ENCODE peak calls at places on chromosome 15, in six cellular contexts. One of them, this sample, is unnamed.

GRCh38 chr15:55237219-55238130 is 40.7 kb upstream of the RSL24D1 start:
- DNase-seq in H1: no peak
- DNase-seq in HepG2: no peak
- DNase-seq in K562: peak; percentile 87
- DNase-seq in HCT116: no peak
- DNase-seq in GM12878: no peak
- DNase-seq in this sample: no peak

GRCh38 chr15:27679621-27680521 is 419.2 kb downstream of the OCA2 start:
- DNase-seq in HCT116: no peak
- DNase-seq in K562: no peak
- DNase-seq in GM12878: no peak
- DNase-seq in H1: no peak
- DNase-seq in HepG2: no peak
- DNase-seq in this sample: peak; percentile 13

GRCh38 chr15:42121667-42122066 is 27.3 kb upstream of the PLA2G4D start:
- DNase-seq in GM12878: no peak
- DNase-seq in K562: no peak
- DNase-seq in HepG2: no peak
- DNase-seq in HCT116: no peak
- DNase-seq in H1: no peak
- DNase-seq in this sample: no peak

GRCh38 chr15:69118089-69118488 is 42.3 kb upstream of the GLCE start:
- DNase-seq in HCT116: no peak
- DNase-seq in K562: no peak
- DNase-seq in HepG2: no peak
- DNase-seq in GM12878: no peak
- DNase-seq in H1: no peak
- DNase-seq in this sample: no peak

GRCh38 chr15:42973114-42973513 is 52.5 kb upstream of the TTBK2 start:
- DNase-seq in HCT116: no peak
- DNase-seq in H1: no peak
- DNase-seq in GM12878: no peak
- DNase-seq in HepG2: no peak
- DNase-seq in K562: no peak
- DNase-seq in this sample: no peak

GRCh38 chr15:45276851-45277250 is 24.8 kb downstream of the SLC28A2 start:
- DNase-seq in HCT116: no peak
- DNase-seq in K562: peak; percentile 31
- DNase-seq in HepG2: peak; percentile 50
- DNase-seq in H1: no peak
- DNase-seq in GM12878: peak; percentile 11
- DNase-seq in this sample: no peak

GRCh38 chr15:84603630-84604379 is 3.0 kb downstream of the ZSCAN2 start:
- DNase-seq in HCT116: no peak
- DNase-seq in GM12878: no peak
- DNase-seq in HepG2: no peak
- DNase-seq in K562: no peak
- DNase-seq in H1: peak; percentile 61
- DNase-seq in this sample: peak; percentile 83

GRCh38 chr15:45399381-45400212 is 21.3 kb upstream of the GATM start:
- DNase-seq in GM12878: no peak
- DNase-seq in H1: no peak
- DNase-seq in HepG2: peak; percentile 65
- DNase-seq in HCT116: peak; percentile 60
- DNase-seq in K562: peak; percentile 53
- DNase-seq in this sample: no peak

GRCh38 chr15:75776075-75776443 is 63.4 kb upstream of the CSPG4 start:
- DNase-seq in K562: peak; percentile 52
- DNase-seq in HepG2: peak; percentile 64
- DNase-seq in HCT116: peak; percentile 10
- DNase-seq in H1: no peak
- DNase-seq in GM12878: no peak
- DNase-seq in this sample: peak; percentile 43

GRCh38 chr15:99438691-99439523 is 126.9 kb upstream of the MEF2A start:
- DNase-seq in H1: peak; percentile 45
- DNase-seq in HCT116: no peak
- DNase-seq in HepG2: no peak
- DNase-seq in K562: no peak
- DNase-seq in GM12878: no peak
- DNase-seq in this sample: no peak

GRCh38 chr15:93245616-93246122 is 156.7 kb upstream of the RGMA start:
- DNase-seq in HepG2: no peak
- DNase-seq in H1: no peak
- DNase-seq in K562: no peak
- DNase-seq in HCT116: no peak
- DNase-seq in GM12878: no peak
- DNase-seq in this sample: no peak

GRCh38 chr15:68729789-68730201 is 90.9 kb downstream of the ANP32A start:
- DNase-seq in K562: no peak
- DNase-seq in HCT116: no peak
- DNase-seq in HepG2: no peak
- DNase-seq in GM12878: no peak
- DNase-seq in H1: no peak
- DNase-seq in this sample: no peak

GRCh38 chr15:73873889-73874511 is 636 bp downstream of the TBC1D21 start:
- DNase-seq in H1: no peak
- DNase-seq in GM12878: no peak
- DNase-seq in HepG2: peak; percentile 52
- DNase-seq in HCT116: peak; percentile 54
- DNase-seq in K562: peak; percentile 68
- DNase-seq in this sample: peak; percentile 52

GRCh38 chr15:28005004-28005527 is 94.0 kb downstream of the OCA2 start:
- DNase-seq in H1: no peak
- DNase-seq in K562: no peak
- DNase-seq in HCT116: no peak
- DNase-seq in HepG2: no peak
- DNase-seq in GM12878: no peak
- DNase-seq in this sample: no peak

GRCh38 chr15:98614681-98615080 is 33.7 kb upstream of the IGF1R start:
- DNase-seq in GM12878: no peak
- DNase-seq in HCT116: no peak
- DNase-seq in HepG2: no peak
- DNase-seq in H1: no peak
- DNase-seq in K562: no peak
- DNase-seq in this sample: no peak

GRCh38 chr15:67781907-67782559 is 43.3 kb upstream of the SKOR1 start:
- DNase-seq in K562: no peak
- DNase-seq in GM12878: no peak
- DNase-seq in HCT116: no peak
- DNase-seq in HepG2: no peak
- DNase-seq in H1: no peak
- DNase-seq in this sample: no peak

GRCh38 chr15:31463521-31464102 is 137.0 kb downstream of the KLF13 start:
- DNase-seq in K562: no peak
- DNase-seq in GM12878: no peak
- DNase-seq in HepG2: no peak
- DNase-seq in HCT116: no peak
- DNase-seq in H1: no peak
- DNase-seq in this sample: no peak

DNA sequence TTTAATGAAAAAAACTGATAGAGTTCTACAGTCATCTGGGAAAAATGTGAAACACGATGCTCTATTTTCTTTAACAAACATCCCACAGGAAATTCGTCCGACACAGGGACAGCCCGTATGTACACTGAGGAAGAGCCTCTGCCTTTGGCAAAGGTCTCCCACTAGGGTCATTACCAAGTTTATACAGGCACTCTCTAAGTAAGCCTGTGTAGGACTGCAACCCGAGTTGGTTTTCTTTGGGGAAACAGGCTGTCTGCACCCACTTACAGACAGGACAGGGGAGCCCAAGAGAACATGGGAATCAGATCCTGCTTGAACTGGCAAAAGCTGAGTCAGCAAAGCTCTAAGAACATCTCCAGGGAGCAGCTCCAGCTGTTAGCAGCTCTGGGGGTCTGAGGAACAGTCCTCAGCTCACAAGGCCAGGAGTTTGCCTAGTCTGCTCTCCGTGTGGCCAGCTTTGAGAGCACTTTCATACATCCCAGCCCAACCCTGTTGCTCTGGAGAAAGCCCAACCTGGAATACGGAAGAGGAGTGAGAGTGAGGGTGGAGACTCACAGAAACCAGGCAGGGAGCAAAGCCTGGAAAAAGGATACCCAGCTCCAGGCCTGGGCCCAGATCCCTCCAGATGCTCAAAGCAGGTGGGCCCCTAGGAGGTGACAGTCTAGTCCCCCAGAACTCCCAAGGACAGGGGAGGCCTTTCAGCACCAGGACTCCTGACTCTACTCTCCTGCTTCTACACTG is 1.9 kb downstream of the TBC1D2B start:
- DNase-seq in HepG2: peak; percentile 68
- DNase-seq in GM12878: no peak
- DNase-seq in K562: no peak
- DNase-seq in H1: no peak
- DNase-seq in HCT116: no peak
- DNase-seq in this sample: peak; percentile 56
- TF ChIP-seq ZNF274 in HepG2: no peak
- TF ChIP-seq ZNF274 in GM12878: no peak
- TF ChIP-seq ZNF274 in K562: no peak
- TF ChIP-seq ZNF274 in H1: no peak
- TF ChIP-seq ZNF274 in HCT116: no peak
- TF ChIP-seq ZNF274 in this sample: no peak

DNA sequence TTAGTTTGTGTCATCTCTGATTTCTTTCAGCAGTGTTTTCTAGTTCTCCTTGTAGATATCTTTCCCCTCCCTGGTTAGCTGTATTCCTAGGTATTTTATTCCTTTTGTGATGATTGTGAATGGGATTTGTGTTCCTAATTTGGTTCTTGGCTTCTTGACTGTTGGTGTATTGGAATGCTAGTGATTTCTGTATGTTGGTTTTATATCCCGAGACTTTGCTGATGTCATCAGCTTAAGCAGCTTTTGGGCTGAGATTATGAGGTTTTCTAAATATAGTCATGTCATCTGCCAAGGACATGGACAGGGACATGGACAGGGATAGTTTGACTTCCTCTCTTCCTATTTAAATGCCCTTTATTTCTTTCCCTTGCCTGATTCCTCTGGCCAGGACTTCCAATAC is 35.8 kb downstream of the MYO9A start:
- DNase-seq in K562: no peak
- DNase-seq in HCT116: no peak
- DNase-seq in GM12878: no peak
- DNase-seq in H1: no peak
- DNase-seq in HepG2: no peak
- DNase-seq in this sample: no peak
- H3K9me3 ChIP-seq in K562: peaks cover 6% of the 10 kb centered on the region
- H3K9me3 ChIP-seq in HCT116: no peaks in the 10 kb centered on the region
- H3K9me3 ChIP-seq in GM12878: no peaks in the 10 kb centered on the region
- H3K9me3 ChIP-seq in H1: no peaks in the 10 kb centered on the region
- H3K9me3 ChIP-seq in HepG2: no peaks in the 10 kb centered on the region
- H3K9me3 ChIP-seq in this sample: peaks cover 10% of the 10 kb centered on the region

GRCh38 chr15:41024141-41024540 is 70.9 kb downstream of the CHAC1 start:
- DNase-seq in H1: no peak
- DNase-seq in HCT116: no peak
- DNase-seq in K562: no peak
- DNase-seq in HepG2: no peak
- DNase-seq in GM12878: no peak
- DNase-seq in this sample: no peak
- TF ChIP-seq ZNF274 in H1: no peak
- TF ChIP-seq ZNF274 in HCT116: no peak
- TF ChIP-seq ZNF274 in K562: no peak
- TF ChIP-seq ZNF274 in HepG2: no peak
- TF ChIP-seq ZNF274 in GM12878: no peak
- TF ChIP-seq ZNF274 in this sample: no peak

GRCh38 chr15:51724673-51725072 is 12.8 kb downstream of the LYSMD2 start:
- DNase-seq in HCT116: no peak
- DNase-seq in HepG2: no peak
- DNase-seq in H1: no peak
- DNase-seq in K562: no peak
- DNase-seq in GM12878: no peak
- DNase-seq in this sample: no peak
- H3K9me3 ChIP-seq in HCT116: no peaks in the 10 kb centered on the region
- H3K9me3 ChIP-seq in HepG2: no peaks in the 10 kb centered on the region
- H3K9me3 ChIP-seq in H1: no peaks in the 10 kb centered on the region
- H3K9me3 ChIP-seq in K562: no peaks in the 10 kb centered on the region
- H3K9me3 ChIP-seq in GM12878: no peaks in the 10 kb centered on the region
- H3K9me3 ChIP-seq in this sample: no peaks in the 10 kb centered on the region

DNA sequence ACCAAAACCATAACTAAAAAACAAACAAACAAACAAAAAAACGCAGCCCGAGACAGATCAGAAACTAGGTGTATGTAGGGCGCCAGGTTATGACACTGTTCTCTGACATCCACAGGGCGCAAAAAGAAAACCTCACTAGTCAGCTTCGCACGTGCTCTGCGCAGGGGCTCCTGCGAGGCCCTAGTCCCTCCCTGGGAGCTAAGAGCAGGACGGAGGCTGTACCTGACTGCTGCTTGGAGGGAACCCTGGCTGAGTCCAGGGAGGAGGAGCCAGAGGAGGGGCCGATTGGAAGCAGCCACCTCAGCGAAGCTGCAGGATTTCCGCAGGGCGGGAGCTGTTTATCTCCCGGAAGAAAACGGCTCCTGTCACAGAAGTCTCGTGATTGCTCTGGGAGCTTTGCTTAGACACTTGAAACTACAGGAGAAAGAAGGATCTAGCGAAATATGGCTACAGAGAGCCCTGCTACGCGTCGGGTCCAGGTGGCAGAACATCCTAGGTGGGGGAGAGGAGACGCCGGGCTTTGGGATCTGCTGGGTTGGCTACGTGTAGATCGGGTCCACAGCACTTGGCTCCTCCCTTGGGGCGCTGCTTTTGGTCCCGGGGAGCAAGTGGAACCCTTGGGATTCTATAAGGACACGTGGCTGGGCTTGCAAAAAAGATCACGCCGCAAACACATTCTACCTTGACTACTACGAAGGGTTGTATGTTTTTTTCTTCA is at the start of gene GALK2:
- DNase-seq in K562: peak; percentile 98
- DNase-seq in GM12878: no peak
- DNase-seq in HCT116: peak; percentile 75
- DNase-seq in H1: peak; percentile 87
- DNase-seq in HepG2: peak; percentile 84
- DNase-seq in this sample: peak; percentile 66
- TF ChIP-seq ZNF274 in K562: no peak
- TF ChIP-seq ZNF274 in GM12878: no peak
- TF ChIP-seq ZNF274 in HCT116: no peak
- TF ChIP-seq ZNF274 in H1: no peak
- TF ChIP-seq ZNF274 in HepG2: peak; percentile 48
- TF ChIP-seq ZNF274 in this sample: no peak

DNA sequence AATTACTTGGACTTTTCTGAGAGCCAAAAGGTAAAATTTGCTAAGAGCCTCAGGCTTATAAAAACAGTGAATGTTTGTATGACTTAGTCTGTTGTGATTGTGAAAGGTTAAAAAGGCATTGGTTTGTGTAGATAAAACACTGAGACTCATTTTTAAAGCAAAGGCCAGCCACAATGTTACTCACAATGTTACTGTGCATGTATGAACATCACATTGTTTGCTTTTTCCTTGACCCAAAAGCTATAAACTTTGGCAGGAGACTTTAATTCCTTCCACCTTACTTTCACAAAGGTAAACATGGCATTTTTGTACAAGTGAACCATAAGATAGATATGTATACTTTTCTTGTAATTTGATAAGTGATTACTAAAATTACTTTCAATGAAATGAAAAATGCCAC is 70.5 kb downstream of the NPAP1 start:
- DNase-seq in H1: no peak
- DNase-seq in HepG2: no peak
- DNase-seq in K562: no peak
- DNase-seq in GM12878: no peak
- DNase-seq in HCT116: no peak
- DNase-seq in this sample: no peak
- H3K9me3 ChIP-seq in H1: no peaks in the 10 kb centered on the region
- H3K9me3 ChIP-seq in HepG2: peaks cover 74% of the 10 kb centered on the region
- H3K9me3 ChIP-seq in K562: no peaks in the 10 kb centered on the region
- H3K9me3 ChIP-seq in GM12878: no peaks in the 10 kb centered on the region
- H3K9me3 ChIP-seq in HCT116: peaks cover 9% of the 10 kb centered on the region
- H3K9me3 ChIP-seq in this sample: peaks cover 18% of the 10 kb centered on the region

GRCh38 chr15:72285927-72286516 is 13.7 kb upstream of the PARP6 start:
- DNase-seq in GM12878: no peak
- DNase-seq in HCT116: peak; percentile 22
- DNase-seq in K562: peak; percentile 64
- DNase-seq in H1: peak; percentile 72
- DNase-seq in HepG2: peak; percentile 28
- DNase-seq in this sample: peak; percentile 22
- TF ChIP-seq ZNF274 in GM12878: no peak
- TF ChIP-seq ZNF274 in HCT116: no peak
- TF ChIP-seq ZNF274 in K562: no peak
- TF ChIP-seq ZNF274 in H1: no peak
- TF ChIP-seq ZNF274 in HepG2: no peak
- TF ChIP-seq ZNF274 in this sample: no peak